ENCODE peak calls at places on chromosomes 4 and X, in eight cellular contexts. One of them, this sample, is unnamed.

GRCh38 chr4:10023050-10023419 is 1.7 kb upstream of the SLC2A9 start:
- DNase-seq in pancreas: no peak
- DNase-seq in effector memory CD4-positive, alpha-beta T cell: no peak
- DNase-seq in fibroblast of lung: no peak
- DNase-seq in SJCRH30: no peak
- DNase-seq in naive thymus-derived CD4-positive, alpha-beta T cell: no peak
- DNase-seq in colonic mucosa: no peak
- DNase-seq in A549: no peak
- DNase-seq in this sample: no peak

GRCh38 chr4:141127884-141128283 is 5.4 kb downstream of the RNF150 start:
- DNase-seq in pancreas: no peak
- DNase-seq in effector memory CD4-positive, alpha-beta T cell: no peak
- DNase-seq in fibroblast of lung: peak; percentile 43
- DNase-seq in SJCRH30: no peak
- DNase-seq in naive thymus-derived CD4-positive, alpha-beta T cell: no peak
- DNase-seq in colonic mucosa: no peak
- DNase-seq in A549: no peak
- DNase-seq in this sample: no peak

GRCh38 chr4:22733816-22734215 is 41.1 kb downstream of the GBA3 start:
- DNase-seq in pancreas: no peak
- DNase-seq in effector memory CD4-positive, alpha-beta T cell: no peak
- DNase-seq in fibroblast of lung: no peak
- DNase-seq in SJCRH30: no peak
- DNase-seq in naive thymus-derived CD4-positive, alpha-beta T cell: no peak
- DNase-seq in colonic mucosa: no peak
- DNase-seq in A549: no peak
- DNase-seq in this sample: no peak

GRCh38 chrX:38799995-38800394 is 1.3 kb upstream of the MID1IP1 start:
- DNase-seq in pancreas: no peak
- DNase-seq in effector memory CD4-positive, alpha-beta T cell: no peak
- DNase-seq in fibroblast of lung: no peak
- DNase-seq in SJCRH30: no peak
- DNase-seq in naive thymus-derived CD4-positive, alpha-beta T cell: no peak
- DNase-seq in colonic mucosa: no peak
- DNase-seq in A549: no peak
- DNase-seq in this sample: no peak

GRCh38 chrX:99572711-99573110 is 837.4 kb downstream of the PCDH19 start:
- DNase-seq in pancreas: no peak
- DNase-seq in effector memory CD4-positive, alpha-beta T cell: no peak
- DNase-seq in fibroblast of lung: no peak
- DNase-seq in SJCRH30: no peak
- DNase-seq in naive thymus-derived CD4-positive, alpha-beta T cell: no peak
- DNase-seq in colonic mucosa: no peak
- DNase-seq in A549: no peak
- DNase-seq in this sample: no peak

GRCh38 chrX:38516196-38516595 is 45.1 kb upstream of the TSPAN7 start:
- DNase-seq in pancreas: no peak
- DNase-seq in effector memory CD4-positive, alpha-beta T cell: no peak
- DNase-seq in fibroblast of lung: no peak
- DNase-seq in SJCRH30: no peak
- DNase-seq in naive thymus-derived CD4-positive, alpha-beta T cell: no peak
- DNase-seq in colonic mucosa: no peak
- DNase-seq in A549: no peak
- DNase-seq in this sample: no peak

GRCh38 chr4:159008671-159009070 is 94.2 kb upstream of the RAPGEF2 start:
- DNase-seq in pancreas: no peak
- DNase-seq in effector memory CD4-positive, alpha-beta T cell: no peak
- DNase-seq in fibroblast of lung: no peak
- DNase-seq in SJCRH30: no peak
- DNase-seq in naive thymus-derived CD4-positive, alpha-beta T cell: no peak
- DNase-seq in colonic mucosa: no peak
- DNase-seq in A549: no peak
- DNase-seq in this sample: no peak

GRCh38 chrX:150897371-150898319 is 823 bp downstream of the CD99L2 start:
- DNase-seq in pancreas: no peak
- DNase-seq in effector memory CD4-positive, alpha-beta T cell: no peak
- DNase-seq in fibroblast of lung: peak; percentile 23
- DNase-seq in SJCRH30: no peak
- DNase-seq in naive thymus-derived CD4-positive, alpha-beta T cell: peak; percentile 32
- DNase-seq in colonic mucosa: peak; percentile 51
- DNase-seq in A549: peak; percentile 24
- DNase-seq in this sample: peak; percentile 63

GRCh38 chrX:143580266-143580665 is 55.6 kb downstream of the SLITRK4 start:
- DNase-seq in pancreas: no peak
- DNase-seq in effector memory CD4-positive, alpha-beta T cell: no peak
- DNase-seq in fibroblast of lung: no peak
- DNase-seq in SJCRH30: no peak
- DNase-seq in naive thymus-derived CD4-positive, alpha-beta T cell: no peak
- DNase-seq in colonic mucosa: no peak
- DNase-seq in A549: no peak
- DNase-seq in this sample: no peak

GRCh38 chr4:38993683-38994082 is 38.5 kb downstream of the TMEM156 start:
- DNase-seq in pancreas: no peak
- DNase-seq in effector memory CD4-positive, alpha-beta T cell: no peak
- DNase-seq in fibroblast of lung: no peak
- DNase-seq in SJCRH30: no peak
- DNase-seq in naive thymus-derived CD4-positive, alpha-beta T cell: no peak
- DNase-seq in colonic mucosa: no peak
- DNase-seq in A549: peak; percentile 20
- DNase-seq in this sample: no peak

GRCh38 chr4:88211473-88212252 is 53.2 kb upstream of the ABCG2 start:
- DNase-seq in pancreas: no peak
- DNase-seq in effector memory CD4-positive, alpha-beta T cell: no peak
- DNase-seq in fibroblast of lung: no peak
- DNase-seq in SJCRH30: peak; percentile 39
- DNase-seq in naive thymus-derived CD4-positive, alpha-beta T cell: no peak
- DNase-seq in colonic mucosa: peak; percentile 63
- DNase-seq in A549: no peak
- DNase-seq in this sample: no peak

GRCh38 chr4:104128850-104129213 is 365.9 kb downstream of the CXXC4 start:
- DNase-seq in pancreas: no peak
- DNase-seq in effector memory CD4-positive, alpha-beta T cell: no peak
- DNase-seq in fibroblast of lung: no peak
- DNase-seq in SJCRH30: no peak
- DNase-seq in naive thymus-derived CD4-positive, alpha-beta T cell: no peak
- DNase-seq in colonic mucosa: no peak
- DNase-seq in A549: peak; percentile 3
- DNase-seq in this sample: no peak

GRCh38 chr4:114209589-114209988 is 230.1 kb upstream of the ARSJ start:
- DNase-seq in pancreas: no peak
- DNase-seq in effector memory CD4-positive, alpha-beta T cell: no peak
- DNase-seq in fibroblast of lung: no peak
- DNase-seq in SJCRH30: no peak
- DNase-seq in naive thymus-derived CD4-positive, alpha-beta T cell: no peak
- DNase-seq in colonic mucosa: no peak
- DNase-seq in A549: no peak
- DNase-seq in this sample: no peak

GRCh38 chr4:152655272-152656129 is 24.3 kb downstream of the TMEM154 start:
- DNase-seq in pancreas: no peak
- DNase-seq in effector memory CD4-positive, alpha-beta T cell: no peak
- DNase-seq in fibroblast of lung: no peak
- DNase-seq in SJCRH30: no peak
- DNase-seq in naive thymus-derived CD4-positive, alpha-beta T cell: no peak
- DNase-seq in colonic mucosa: no peak
- DNase-seq in A549: no peak
- DNase-seq in this sample: no peak

GRCh38 chrX:9144643-9145290 is 110.8 kb upstream of the FAM9B start:
- DNase-seq in pancreas: no peak
- DNase-seq in effector memory CD4-positive, alpha-beta T cell: no peak
- DNase-seq in fibroblast of lung: no peak
- DNase-seq in SJCRH30: no peak
- DNase-seq in naive thymus-derived CD4-positive, alpha-beta T cell: no peak
- DNase-seq in colonic mucosa: no peak
- DNase-seq in A549: no peak
- DNase-seq in this sample: peak; percentile 37

GRCh38 chrX:110204986-110205385 is 112.9 kb downstream of the AMMECR1 start:
- DNase-seq in pancreas: no peak
- DNase-seq in effector memory CD4-positive, alpha-beta T cell: no peak
- DNase-seq in fibroblast of lung: peak; percentile 83
- DNase-seq in SJCRH30: no peak
- DNase-seq in naive thymus-derived CD4-positive, alpha-beta T cell: no peak
- DNase-seq in colonic mucosa: no peak
- DNase-seq in A549: no peak
- DNase-seq in this sample: no peak

GRCh38 chrX:153744210-153745066 is 19.6 kb upstream of the PLXNB3 start:
- DNase-seq in pancreas: peak; percentile 65
- DNase-seq in effector memory CD4-positive, alpha-beta T cell: no peak
- DNase-seq in fibroblast of lung: no peak
- DNase-seq in SJCRH30: peak; percentile 45
- DNase-seq in naive thymus-derived CD4-positive, alpha-beta T cell: no peak
- DNase-seq in colonic mucosa: peak; percentile 51
- DNase-seq in A549: no peak
- DNase-seq in this sample: no peak

GRCh38 chr4:121139533-121140222 is 24.4 kb downstream of the TNIP3 start:
- DNase-seq in pancreas: no peak
- DNase-seq in effector memory CD4-positive, alpha-beta T cell: no peak
- DNase-seq in fibroblast of lung: peak; percentile 93
- DNase-seq in SJCRH30: no peak
- DNase-seq in naive thymus-derived CD4-positive, alpha-beta T cell: no peak
- DNase-seq in colonic mucosa: no peak
- DNase-seq in A549: no peak
- DNase-seq in this sample: no peak

GRCh38 chrX:69603566-69604194 is 12.2 kb upstream of the EDA start:
- DNase-seq in pancreas: no peak
- DNase-seq in effector memory CD4-positive, alpha-beta T cell: no peak
- DNase-seq in fibroblast of lung: no peak
- DNase-seq in SJCRH30: peak; percentile 9
- DNase-seq in naive thymus-derived CD4-positive, alpha-beta T cell: no peak
- DNase-seq in colonic mucosa: no peak
- DNase-seq in A549: no peak
- DNase-seq in this sample: no peak

GRCh38 chr4:76125816-76126215 is 22.4 kb downstream of the NUP54 start:
- DNase-seq in pancreas: no peak
- DNase-seq in effector memory CD4-positive, alpha-beta T cell: no peak
- DNase-seq in fibroblast of lung: peak; percentile 1
- DNase-seq in SJCRH30: no peak
- DNase-seq in naive thymus-derived CD4-positive, alpha-beta T cell: no peak
- DNase-seq in colonic mucosa: no peak
- DNase-seq in A549: no peak
- DNase-seq in this sample: no peak

GRCh38 chr4:76127754-76128153 is 20.4 kb downstream of the NUP54 start:
- DNase-seq in pancreas: no peak
- DNase-seq in effector memory CD4-positive, alpha-beta T cell: no peak
- DNase-seq in fibroblast of lung: no peak
- DNase-seq in SJCRH30: no peak
- DNase-seq in naive thymus-derived CD4-positive, alpha-beta T cell: no peak
- DNase-seq in colonic mucosa: no peak
- DNase-seq in A549: no peak
- DNase-seq in this sample: no peak
- H3K27ac ChIP-seq in pancreas: no peak overlapping the region
- H3K27ac ChIP-seq in effector memory CD4-positive, alpha-beta T cell: no peak overlapping the region
- H3K27ac ChIP-seq in fibroblast of lung: no peak overlapping the region
- H3K27ac ChIP-seq in SJCRH30: no peak overlapping the region
- H3K27ac ChIP-seq in naive thymus-derived CD4-positive, alpha-beta T cell: no peak overlapping the region
- H3K27ac ChIP-seq in colonic mucosa: no peak overlapping the region
- H3K27ac ChIP-seq in A549: no peak overlapping the region
- H3K27ac ChIP-seq in this sample: no peak overlapping the region

DNA sequence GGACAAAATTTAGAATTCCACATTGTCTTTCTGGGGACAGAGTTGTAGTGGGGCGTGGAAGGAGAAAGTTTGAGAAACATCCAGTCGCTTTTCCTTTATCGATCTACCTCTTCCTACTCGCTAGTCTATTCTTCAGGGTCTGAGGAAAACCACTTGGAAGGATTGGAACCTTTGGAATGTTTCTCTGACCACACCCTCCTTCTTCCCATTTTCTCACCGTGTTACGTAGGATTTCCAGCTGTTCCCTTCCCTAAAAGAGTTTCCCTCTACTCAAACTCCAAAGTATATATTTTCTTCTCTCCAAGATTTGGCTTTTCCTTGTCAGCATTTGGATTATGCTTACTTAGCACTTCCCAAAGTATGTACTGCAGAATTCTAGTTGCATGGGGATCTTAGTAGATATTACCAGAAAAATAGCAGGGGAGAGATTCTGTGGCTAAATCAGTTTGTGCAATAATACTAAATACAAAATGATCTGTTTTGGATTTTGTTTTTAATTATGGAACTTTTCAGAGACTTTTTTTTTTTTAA is 4.9 kb downstream of the ENPEP start:
- DNase-seq in pancreas: no peak
- DNase-seq in effector memory CD4-positive, alpha-beta T cell: no peak
- DNase-seq in fibroblast of lung: peak; percentile 46
- DNase-seq in SJCRH30: no peak
- DNase-seq in naive thymus-derived CD4-positive, alpha-beta T cell: no peak
- DNase-seq in colonic mucosa: no peak
- DNase-seq in A549: no peak
- DNase-seq in this sample: no peak
- H3K27ac ChIP-seq in pancreas: no peak overlapping the region
- H3K27ac ChIP-seq in effector memory CD4-positive, alpha-beta T cell: no peak overlapping the region
- H3K27ac ChIP-seq in fibroblast of lung: no peak overlapping the region
- H3K27ac ChIP-seq in SJCRH30: no peak overlapping the region
- H3K27ac ChIP-seq in naive thymus-derived CD4-positive, alpha-beta T cell: no peak overlapping the region
- H3K27ac ChIP-seq in colonic mucosa: no peak overlapping the region
- H3K27ac ChIP-seq in A549: no peak overlapping the region
- H3K27ac ChIP-seq in this sample: no peak overlapping the region

GRCh38 chr4:94801016-94801415 is 43.3 kb downstream of the BMPR1B start:
- DNase-seq in pancreas: no peak
- DNase-seq in effector memory CD4-positive, alpha-beta T cell: no peak
- DNase-seq in fibroblast of lung: no peak
- DNase-seq in SJCRH30: no peak
- DNase-seq in naive thymus-derived CD4-positive, alpha-beta T cell: no peak
- DNase-seq in colonic mucosa: no peak
- DNase-seq in A549: no peak
- DNase-seq in this sample: no peak
- H3K27ac ChIP-seq in pancreas: no peak overlapping the region
- H3K27ac ChIP-seq in effector memory CD4-positive, alpha-beta T cell: no peak overlapping the region
- H3K27ac ChIP-seq in fibroblast of lung: no peak overlapping the region
- H3K27ac ChIP-seq in SJCRH30: no peak overlapping the region
- H3K27ac ChIP-seq in naive thymus-derived CD4-positive, alpha-beta T cell: no peak overlapping the region
- H3K27ac ChIP-seq in colonic mucosa: no peak overlapping the region
- H3K27ac ChIP-seq in A549: no peak overlapping the region
- H3K27ac ChIP-seq in this sample: no peak overlapping the region

GRCh38 chrX:40108959-40109287 is 11.2 kb upstream of the BCOR start:
- DNase-seq in pancreas: peak; percentile 91
- DNase-seq in effector memory CD4-positive, alpha-beta T cell: peak; percentile 38
- DNase-seq in fibroblast of lung: peak; percentile 78
- DNase-seq in SJCRH30: peak; percentile 70
- DNase-seq in naive thymus-derived CD4-positive, alpha-beta T cell: peak; percentile 64
- DNase-seq in colonic mucosa: peak; percentile 79
- DNase-seq in A549: peak; percentile 62
- DNase-seq in this sample: peak; percentile 89

GRCh38 chrX:40108084-40108958 is 10.6 kb upstream of the BCOR start:
- DNase-seq in pancreas: peak; percentile 90
- DNase-seq in effector memory CD4-positive, alpha-beta T cell: no peak
- DNase-seq in fibroblast of lung: peak; percentile 69
- DNase-seq in SJCRH30: peak; percentile 80
- DNase-seq in naive thymus-derived CD4-positive, alpha-beta T cell: no peak
- DNase-seq in colonic mucosa: peak; percentile 65
- DNase-seq in A549: peak; percentile 57
- DNase-seq in this sample: peak; percentile 76

GRCh38 chrX:40106677-40107290 is 9.0 kb upstream of the BCOR start:
- DNase-seq in pancreas: peak; percentile 63
- DNase-seq in effector memory CD4-positive, alpha-beta T cell: no peak
- DNase-seq in fibroblast of lung: no peak
- DNase-seq in SJCRH30: no peak
- DNase-seq in naive thymus-derived CD4-positive, alpha-beta T cell: no peak
- DNase-seq in colonic mucosa: no peak
- DNase-seq in A549: no peak
- DNase-seq in this sample: no peak

GRCh38 chrX:40105791-40106676 is 8.3 kb upstream of the BCOR start:
- DNase-seq in pancreas: peak; percentile 74
- DNase-seq in effector memory CD4-positive, alpha-beta T cell: peak; percentile 55
- DNase-seq in fibroblast of lung: peak; percentile 54
- DNase-seq in SJCRH30: peak; percentile 63
- DNase-seq in naive thymus-derived CD4-positive, alpha-beta T cell: peak; percentile 75
- DNase-seq in colonic mucosa: peak; percentile 78
- DNase-seq in A549: peak; percentile 38
- DNase-seq in this sample: peak; percentile 88

GRCh38 chrX:40107291-40108083 is 9.7 kb upstream of the BCOR start:
- DNase-seq in pancreas: peak; percentile 87
- DNase-seq in effector memory CD4-positive, alpha-beta T cell: no peak
- DNase-seq in fibroblast of lung: no peak
- DNase-seq in SJCRH30: peak; percentile 90
- DNase-seq in naive thymus-derived CD4-positive, alpha-beta T cell: no peak
- DNase-seq in colonic mucosa: peak; percentile 59
- DNase-seq in A549: peak; percentile 33
- DNase-seq in this sample: peak; percentile 84
- H3K27ac ChIP-seq in pancreas: peak overlapping the region; percentile 92
- H3K27ac ChIP-seq in effector memory CD4-positive, alpha-beta T cell: no peak overlapping the region
- H3K27ac ChIP-seq in fibroblast of lung: no peak overlapping the region
- H3K27ac ChIP-seq in SJCRH30: peak overlapping the region; percentile 99
- H3K27ac ChIP-seq in naive thymus-derived CD4-positive, alpha-beta T cell: no peak overlapping the region
- H3K27ac ChIP-seq in colonic mucosa: peak overlapping the region; percentile 82
- H3K27ac ChIP-seq in A549: peak overlapping the region; percentile 100
- H3K27ac ChIP-seq in this sample: peak overlapping the region; percentile 74

This sample was measured in upper lobe of right lung.